ENCODE peak calls at places on chromosomes 11 and 22, in four cellular contexts. D is AG09309, O is GM12865, X is lower lobe of right lung. B is an unnamed sample.

GRCh38 chr22:24435861-24436351 is 8.5 kb downstream of the ADORA2A start:
- DNase-seq in D (no peak), O (no peak), X (no peak), B (peak; percentile 69)

GRCh38 chr22:40739723-40740122 is 60.4 kb downstream of the MCHR1 start:
- DNase-seq in D (no peak), O (no peak), X (no peak), B (no peak)

GRCh38 chr11:79487412-79487811 is 46.6 kb upstream of the TENM4 start:
- DNase-seq in D (no peak), O (no peak), X (no peak), B (no peak)

GRCh38 chr11:45964911-45965389 is 42.5 kb downstream of the LARGE2 start:
- DNase-seq in D (peak; percentile 40), O (peak; percentile 76), X (no peak), B (no peak)

GRCh38 chr11:100827934-100828661 is 141.0 kb downstream of the ARHGAP42 start:
- DNase-seq in D (no peak), O (peak; percentile 51), X (no peak), B (no peak)

GRCh38 chr22:20650294-20651207 is 123.4 kb upstream of the SERPIND1 start:
- DNase-seq in D (no peak), O (no peak), X (no peak), B (no peak)

GRCh38 chr22:37639070-37639760 is at the start of gene SH3BP1:
- DNase-seq in D (no peak), O (peak; percentile 68), X (peak; percentile 75), B (no peak)

GRCh38 chr11:1481861-1482441 is 4.6 kb downstream of the MOB2 start:
- DNase-seq in D (no peak), O (no peak), X (peak; percentile 44), B (peak; percentile 85)

GRCh38 chr11:97937501-97937900 is 1083.2 kb upstream of the CNTN5 start:
- DNase-seq in D (peak; percentile 11), O (no peak), X (no peak), B (no peak)

GRCh38 chr11:115716577-115717214 is 212.5 kb upstream of the CADM1 start:
- DNase-seq in D (no peak), O (no peak), X (no peak), B (no peak)

GRCh38 chr22:23565942-23566715 is 14.0 kb downstream of the IGLL1 start:
- DNase-seq in D (no peak), O (no peak), X (no peak), B (no peak)

GRCh38 chr11:94800394-94800793 is 32.2 kb downstream of the AMOTL1 start:
- DNase-seq in D (peak; percentile 61), O (no peak), X (no peak), B (no peak)

GRCh38 chr22:21735198-21736083 is at the start of gene YPEL1:
- DNase-seq in D (peak; percentile 67), O (peak; percentile 94), X (peak; percentile 98), B (peak; percentile 98)

GRCh38 chr22:48894064-48894671 is 933.5 kb downstream of the BRD1 start:
- DNase-seq in D (no peak), O (no peak), X (no peak), B (peak; percentile 88)

GRCh38 chr11:120001161-120002135 is 136.5 kb downstream of the TRIM29 start:
- DNase-seq in D (no peak), O (no peak), X (no peak), B (no peak)

GRCh38 chr22:41123151-41123550 is 30.8 kb downstream of the EP300 start:
- DNase-seq in D (no peak), O (no peak), X (no peak), B (no peak)

GRCh38 chr22:41094036-41094435 is 1.6 kb downstream of the EP300 start:
- DNase-seq in D (no peak), O (peak; percentile 35), X (no peak), B (no peak)

GRCh38 chr11:120023551-120023950 is 114.4 kb downstream of the TRIM29 start:
- DNase-seq in D (no peak), O (no peak), X (no peak), B (no peak)

GRCh38 chr11:27864046-27865025 is 164.1 kb upstream of the BDNF start:
- DNase-seq in D (no peak), O (no peak), X (no peak), B (no peak)

GRCh38 chr11:57417056-57417455 is 9.9 kb downstream of the SLC43A3 start:
- DNase-seq in D (peak; percentile 41), O (no peak), X (no peak), B (no peak)

GRCh38 chr11:44308923-44309482 is 936 bp downstream of the ALX4 start:
- DNase-seq in D (no peak), O (no peak), X (no peak), B (no peak)

GRCh38 chr22:32587449-32587848 is 112.8 kb downstream of the FBXO7 start:
- DNase-seq in D (peak; percentile 73), O (no peak), X (no peak), B (no peak)

GRCh38 chr11:79520086-79520485 is 79.3 kb upstream of the TENM4 start:
- DNase-seq in D (no peak), O (no peak), X (no peak), B (no peak)

GRCh38 chr11:75475767-75476650 is 43.0 kb upstream of the KLHL35 start:
- DNase-seq in D (no peak), O (peak; percentile 17), X (peak; percentile 50), B (no peak)

GRCh38 chr11:134536219-134536618 is 124.2 kb upstream of the B3GAT1 start:
- DNase-seq in D (no peak), O (no peak), X (no peak), B (no peak)

GRCh38 chr11:109612481-109612880 is 190.5 kb downstream of the C11orf87 start:
- DNase-seq in D (no peak), O (no peak), X (no peak), B (no peak)

GRCh38 chr11:11403763-11404725 is 51.0 kb upstream of the CSNK2A3 start:
- DNase-seq in D (no peak), O (no peak), X (peak; percentile 61), B (no peak)

GRCh38 chr22:19823191-19823590 is 31.5 kb downstream of the GNB1L start:
- DNase-seq in D (no peak), O (no peak), X (peak; percentile 36), B (peak; percentile 79)

GRCh38 chr11:27754035-27755017 is 54.1 kb upstream of the BDNF start:
- DNase-seq in D (no peak), O (peak; percentile 31), X (no peak), B (no peak)

GRCh38 chr11:45017329-45017728 is 66.6 kb upstream of the TP53I11 start:
- DNase-seq in D (no peak), O (no peak), X (no peak), B (no peak)

GRCh38 chr11:70466154-70466553 is 67.8 kb downstream of the CTTN start:
- DNase-seq in D (no peak), O (peak; percentile 61), X (no peak), B (peak; percentile 46)

GRCh38 chr11:19398772-19399542 is 158.2 kb upstream of the E2F8 start:
- DNase-seq in D (peak; percentile 91), O (no peak), X (no peak), B (no peak)

GRCh38 chr11:123707606-123708205 is 33.8 kb downstream of the ZNF202 start:
- DNase-seq in D (no peak), O (peak; percentile 63), X (no peak), B (no peak)

GRCh38 chr22:30863161-30863833 is 105.3 kb downstream of the MORC2 start:
- DNase-seq in D (no peak), O (no peak), X (no peak), B (no peak)

GRCh38 chr22:49853981-49854791 is 542 bp downstream of the ZBED4 start:
- DNase-seq in D (no peak), O (peak; percentile 44), X (peak; percentile 65), B (no peak)

GRCh38 chr22:44171486-44172076 is 9.1 kb upstream of the PARVG start:
- DNase-seq in D (no peak), O (no peak), X (no peak), B (no peak)

GRCh38 chr11:127620660-127621059 is 620.1 kb upstream of the KIRREL3 start:
- DNase-seq in D (no peak), O (no peak), X (no peak), B (no peak)

GRCh38 chr22:37007666-37008065 is 11.6 kb downstream of the TST start:
- DNase-seq in D (no peak), O (no peak), X (no peak), B (no peak)

GRCh38 chr11:34411786-34412185 is 26.9 kb upstream of the CAT start:
- DNase-seq in D (no peak), O (no peak), X (no peak), B (no peak)

DNA sequence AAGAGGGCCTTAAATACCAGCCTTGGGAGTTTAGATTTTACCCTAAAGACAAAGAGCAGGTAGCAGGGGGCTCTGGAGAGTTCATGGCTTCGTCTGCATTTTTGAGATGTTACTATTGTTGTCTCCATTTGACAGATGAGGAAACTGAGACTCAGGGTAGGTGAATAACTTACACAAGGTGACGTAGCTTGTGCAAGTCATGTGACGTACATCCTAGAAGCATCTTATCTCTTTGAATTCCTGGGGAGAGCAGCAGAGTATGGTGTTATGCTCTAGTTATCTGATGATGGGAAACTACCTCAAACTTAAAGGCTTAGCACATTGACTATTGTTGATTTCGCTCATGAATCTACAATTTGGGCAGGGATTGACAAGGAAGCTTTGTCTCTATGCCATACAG is 52.3 kb upstream of the TSKU start:
- DNase-seq in D (no peak), O (no peak), X (no peak), B (no peak)
- TF ChIP-seq CTCF in D (no peak), O (no peak), X (no peak), B (no peak)

GRCh38 chr11:118688851-118689502 is 9.5 kb upstream of the TREH start:
- DNase-seq in D (no peak), O (no peak), X (no peak), B (no peak)

GRCh38 chr11:118689852-118690552 is 10.6 kb upstream of the TREH start:
- DNase-seq in D (peak; percentile 74), O (peak; percentile 92), X (peak; percentile 98), B (peak; percentile 98)

GRCh38 chr11:118687906-118688305 is 8.5 kb upstream of the TREH start:
- DNase-seq in D (no peak), O (no peak), X (no peak), B (no peak)

GRCh38 chr11:118690553-118691304 is 11.3 kb upstream of the TREH start:
- DNase-seq in D (no peak), O (no peak), X (no peak), B (no peak)

GRCh38 chr11:118689503-118689851 is 10.0 kb upstream of the TREH start:
- DNase-seq in D (no peak), O (no peak), X (no peak), B (no peak)
- TF ChIP-seq CTCF in D (no peak), O (no peak), X (no peak), B (no peak)

DNA sequence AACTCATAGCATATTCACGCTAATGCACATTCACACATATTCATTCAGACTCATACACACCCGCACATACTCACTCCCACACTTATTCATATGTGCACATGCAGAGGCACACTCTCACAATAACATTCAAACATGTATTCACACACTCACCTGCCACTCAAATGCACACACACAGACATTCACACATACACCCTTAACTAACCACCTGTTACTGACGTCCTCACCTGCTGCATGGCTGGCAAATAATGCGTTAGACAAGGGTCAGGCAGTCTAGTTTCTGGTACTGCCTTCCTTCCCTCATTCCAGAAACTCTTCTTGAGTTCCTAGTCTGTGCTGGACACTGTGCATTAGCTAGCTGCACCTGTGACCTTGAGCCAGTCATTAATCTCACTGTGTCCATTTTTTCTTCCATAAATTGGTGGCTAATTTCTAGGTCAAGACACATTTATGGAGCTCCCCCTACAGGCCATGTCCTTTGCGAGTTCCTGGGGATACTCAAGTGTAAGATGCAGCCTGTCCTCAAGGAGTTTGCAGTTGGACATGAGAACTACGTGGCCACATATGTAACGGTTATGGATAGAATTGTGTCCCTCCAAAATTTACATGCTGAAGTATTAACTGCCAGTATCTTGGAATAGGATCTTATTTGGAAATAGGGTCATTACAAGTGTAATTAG is 34.5 kb upstream of the SEZ6L start:
- DNase-seq in D (no peak), O (peak; percentile 41), X (no peak), B (no peak)
- TF ChIP-seq CTCF in D (no peak), O (peak; percentile 35), X (no peak), B (peak; percentile 8)

GRCh38 chr11:121104223-121104831 is 3.3 kb downstream of the TECTA start:
- DNase-seq in D (no peak), O (peak; percentile 17), X (no peak), B (no peak)
- TF ChIP-seq CTCF in D (no peak), O (no peak), X (no peak), B (peak; percentile 15)

B was measured in chondrocyte.